ENCODE peak calls at places on chromosomes 4 and X, in four cellular contexts. C, U, N and S are unnamed samples.

GRCh38 chr4:92646826-92647225 is 343.1 kb downstream of the GRID2 start:
- DNase-seq in N (no peak), U (no peak), C (no peak), S (no peak)

GRCh38 chr4:139083533-139084424 is 68.2 kb downstream of the NOCT start:
- DNase-seq in N (peak), C (peak), U (peak), S (peak)

GRCh38 chrX:11766487-11766886 is 8.4 kb downstream of the MSL3 start:
- DNase-seq in N (no peak), C (no peak), U (no peak), S (no peak)

GRCh38 chrX:80138938-80139337 is 124.4 kb downstream of the TBX22 start:
- DNase-seq in C (no peak), U (no peak), N (no peak), S (no peak)

GRCh38 chrX:145002776-145003175 is 244.5 kb upstream of the SPANXN1 start:
- DNase-seq in U (no peak), N (no peak), C (no peak), S (no peak)

GRCh38 chr4:20480161-20480947 is 219.9 kb upstream of the PACRGL start:
- DNase-seq in C (no peak), N (no peak), U (peak), S (no peak)

GRCh38 chr4:110612631-110613269 is 10.1 kb downstream of the PITX2 start:
- DNase-seq in N (no peak), U (no peak), C (no peak), S (no peak)

GRCh38 chrX:41561045-41561444 is 113.9 kb downstream of the NYX start:
- DNase-seq in C (no peak), U (peak), N (no peak), S (peak)

GRCh38 chrX:137651647-137652046 is 85.7 kb downstream of the ZIC3 start:
- DNase-seq in N (no peak), U (no peak), C (no peak), S (no peak)

GRCh38 chr4:42655921-42656735 is 777 bp downstream of the ATP8A1 start:
- DNase-seq in C (peak), N (peak), U (no peak), S (no peak)

GRCh38 chr4:52791936-52792335 is 40.7 kb upstream of the ERVMER34-1 start:
- DNase-seq in U (no peak), N (no peak), C (no peak), S (no peak)

GRCh38 chrX:49166914-49167739 is 4.6 kb downstream of the MAGIX start:
- DNase-seq in U (peak), N (peak), C (no peak), S (peak)

GRCh38 chr4:144782345-144782744 is 136.4 kb downstream of the HHIP start:
- DNase-seq in U (no peak), C (no peak), N (no peak), S (no peak)

GRCh38 chrX:124426824-124427223 is 80.5 kb downstream of the SH2D1A start:
- DNase-seq in N (no peak), C (no peak), U (no peak), S (no peak)

GRCh38 chrX:69386681-69387080 is 117.4 kb upstream of the NALF2 start:
- DNase-seq in N (no peak), C (no peak), U (no peak), S (no peak)

GRCh38 chrX:111170017-111170416 is 74.0 kb downstream of the PAK3 start:
- DNase-seq in C (no peak), N (no peak), U (peak), S (no peak)

GRCh38 chr4:185128272-185129119 is 14.6 kb upstream of the SLC25A4 start:
- DNase-seq in N (peak), U (no peak), C (no peak), S (no peak)

GRCh38 chr4:34323549-34324325 is 1920.6 kb downstream of the ARAP2 start:
- DNase-seq in U (no peak), N (no peak), C (no peak), S (no peak)

GRCh38 chr4:18020671-18021469 is 685 bp downstream of the LCORL start:
- DNase-seq in U (peak), C (peak), N (peak), S (peak)

GRCh38 chr4:100189820-100190642 is at the start of gene DDIT4L:
- DNase-seq in U (peak), N (peak), C (no peak), S (no peak)

GRCh38 chr4:10625130-10625529 is 59.4 kb downstream of the CLNK start:
- DNase-seq in C (peak), U (no peak), N (no peak), S (no peak)

GRCh38 chr4:89939994-89940393 is 45.3 kb downstream of the MMRN1 start:
- DNase-seq in C (no peak), U (no peak), N (no peak), S (no peak)

GRCh38 chrX:38409289-38409688 is 56.9 kb downstream of the OTC start:
- DNase-seq in C (no peak), N (no peak), U (no peak), S (no peak)

GRCh38 chrX:50812995-50813842 is 775 bp downstream of the SHROOM4 start:
- DNase-seq in U (no peak), C (no peak), N (peak), S (no peak)

GRCh38 chr4:6498511-6499240 is 26.3 kb upstream of the PPP2R2C start:
- DNase-seq in C (no peak), N (peak), U (no peak), S (no peak)

GRCh38 chrX:112642349-112642748 is 37.4 kb downstream of the LHFPL1 start:
- DNase-seq in C (peak), U (peak), N (peak), S (no peak)

GRCh38 chr4:154877110-154877760 is 96.2 kb downstream of the RBM46 start:
- DNase-seq in N (no peak), C (peak), U (peak), S (no peak)

GRCh38 chr4:113708250-113708649 is 53.3 kb downstream of the CAMK2D start:
- DNase-seq in C (no peak), U (no peak), N (no peak), S (no peak)

GRCh38 chr4:173191623-173192041 is 23.0 kb downstream of the GALNT7 start:
- DNase-seq in N (no peak), C (no peak), U (no peak), S (no peak)

GRCh38 chr4:156537275-156537674 is 434.3 kb downstream of the PDGFC start:
- DNase-seq in C (no peak), U (no peak), N (no peak), S (no peak)

GRCh38 chr4:149176019-149176418 is 639.6 kb downstream of the IQCM start:
- DNase-seq in N (no peak), U (no peak), C (peak), S (no peak)

GRCh38 chr4:57077550-57078311 is 32.5 kb downstream of the IGFBP7 start:
- DNase-seq in U (no peak), N (no peak), C (peak), S (no peak)

GRCh38 chr4:165191814-165192499 is 15.4 kb upstream of the KLHL2 start:
- DNase-seq in N (no peak), U (no peak), C (no peak), S (no peak)

DNA sequence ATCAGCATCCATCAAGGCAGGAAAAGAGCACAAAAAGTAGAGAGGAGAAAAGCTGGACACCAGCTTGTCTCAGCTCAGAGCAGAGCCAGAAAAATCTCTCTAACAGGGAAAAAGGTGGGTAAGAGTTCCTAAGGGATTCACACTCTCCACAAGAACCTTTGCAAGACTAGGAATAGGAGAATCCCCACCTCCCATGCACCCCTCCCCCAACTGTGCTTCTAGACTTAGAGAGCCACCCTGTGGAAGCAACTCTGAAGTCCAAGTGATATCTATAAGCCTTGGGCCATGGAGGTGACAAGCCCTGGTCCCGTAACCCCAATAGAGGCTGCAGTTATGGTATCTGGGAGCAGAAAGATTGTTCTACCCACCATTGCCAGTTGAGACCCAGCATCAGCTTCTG is 267.6 kb upstream of the MTMR8 start:
- DNase-seq in C (no peak), N (no peak), U (no peak), S (no peak)
- TF ChIP-seq KDM1A in C (no peak), N (no peak), U (no peak), S (no peak)

DNA sequence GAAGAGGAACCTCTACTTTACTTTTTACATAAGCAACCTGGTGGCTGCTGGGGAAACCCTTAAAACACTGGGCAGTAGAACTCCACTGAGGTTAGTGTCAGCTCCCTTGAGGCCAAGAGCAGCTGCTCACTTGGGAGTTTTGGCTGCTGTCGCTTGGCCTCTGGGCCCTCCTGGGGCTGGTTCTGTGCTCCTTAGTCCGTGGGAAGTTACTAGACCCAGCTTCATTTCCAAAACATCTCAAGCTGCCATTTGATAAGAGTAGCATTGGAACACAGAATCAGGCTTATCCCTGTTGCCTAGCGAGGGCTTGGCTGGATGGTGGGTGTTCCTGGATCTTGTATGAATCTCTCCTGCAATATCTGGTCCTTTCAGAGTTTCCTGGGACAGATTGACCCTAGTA is 26.1 kb downstream of the RNF4 start:
- DNase-seq in C (no peak), U (no peak), N (no peak), S (no peak)
- TF ChIP-seq EZH2 in C (no peak), U (no peak), N (no peak), S (no peak)

GRCh38 chrX:17616936-17617335 is 120.4 kb upstream of the SCML1 start:
- DNase-seq in N (no peak), U (no peak), C (no peak), S (no peak)
- TF ChIP-seq SIN3A in N (no peak), U (no peak), C (no peak), S (no peak)

DNA sequence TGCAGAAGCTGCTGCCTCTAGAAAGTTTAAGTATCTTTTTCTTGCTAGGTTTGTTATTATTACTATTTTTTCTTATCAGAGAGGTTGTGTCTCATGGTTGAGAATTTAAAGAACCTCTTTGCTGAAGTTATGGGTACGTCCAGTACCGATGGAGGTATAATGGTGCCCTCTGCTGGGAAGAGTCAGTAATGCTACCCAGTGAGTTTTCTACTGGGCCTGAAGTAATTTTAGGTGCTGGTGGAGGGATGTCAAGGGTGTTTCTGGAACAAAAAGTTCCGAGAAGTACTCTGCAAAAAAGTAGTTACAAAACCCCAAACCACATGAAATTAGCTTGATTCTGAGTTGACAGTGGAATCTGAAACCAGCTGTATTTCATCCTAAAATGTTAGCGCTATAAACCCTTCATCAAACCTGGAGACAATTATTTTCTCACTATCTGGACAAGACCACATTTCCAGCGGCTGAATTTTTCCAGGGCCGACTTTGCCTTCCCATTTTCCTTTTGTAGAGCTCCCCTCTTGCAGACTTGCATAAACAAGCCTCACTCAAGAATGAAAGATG is 102.5 kb upstream of the MID1 start:
- DNase-seq in U (peak), C (no peak), N (peak), S (no peak)
- TF ChIP-seq KDM1A in U (no peak), C (no peak), N (no peak), S (no peak)